ENCODE peak calls at places on chromosomes 7 and 10, in four cellular contexts. O is K562, C is HepG2, H is Panc1. B is an unnamed sample.

GRCh38 chr7:92881091-92881485 is 44.7 kb upstream of the CDK6 start:
- DNase-seq in O (no peak), C (no peak), H (no peak), B (no peak)

GRCh38 chr7:35416568-35416967 is 162.7 kb upstream of the TBX20 start:
- DNase-seq in O (no peak), C (no peak), H (no peak), B (no peak)

GRCh38 chr10:88651131-88651541 is 13.1 kb upstream of the LIPF start:
- DNase-seq in O (no peak), C (no peak), H (peak), B (no peak)

GRCh38 chr10:8511026-8511425 is 456.5 kb downstream of the GATA3 start:
- DNase-seq in O (no peak), C (no peak), H (no peak), B (no peak)

GRCh38 chr7:129989466-129989865 is 36.7 kb upstream of the UBE2H start:
- DNase-seq in O (no peak), C (no peak), H (no peak), B (peak)

GRCh38 chr7:30974605-30975256 is 11.0 kb downstream of the GHRHR start:
- DNase-seq in O (peak), C (peak), H (no peak), B (peak)

GRCh38 chr10:122173337-122173736 is 97.8 kb upstream of the BTBD16 start:
- DNase-seq in O (no peak), C (no peak), H (no peak), B (no peak)

GRCh38 chr7:23685770-23686169 is 5.8 kb downstream of the FAM221A start:
- DNase-seq in O (no peak), C (no peak), H (no peak), B (no peak)

GRCh38 chr10:129959544-129960492 is 4.3 kb downstream of the EBF3 start:
- DNase-seq in O (no peak), C (no peak), H (no peak), B (no peak)

GRCh38 chr10:6729071-6729773 is 149.1 kb upstream of the PRKCQ start:
- DNase-seq in O (no peak), C (no peak), H (no peak), B (no peak)

GRCh38 chr10:14606633-14607032 is 168.1 kb downstream of the FAM107B start:
- DNase-seq in O (no peak), C (no peak), H (no peak), B (no peak)

GRCh38 chr10:110498087-110498981 is 627 bp downstream of the DUSP5 start:
- DNase-seq in O (peak), C (no peak), H (no peak), B (no peak)

GRCh38 chr7:108057951-108058391 is 55.0 kb upstream of the LAMB1 start:
- DNase-seq in O (no peak), C (no peak), H (no peak), B (no peak)

GRCh38 chr7:131096267-131096927 is 231.3 kb upstream of the MKLN1 start:
- DNase-seq in O (no peak), C (peak), H (no peak), B (no peak)

GRCh38 chr10:22259280-22259679 is 41.5 kb upstream of the EBLN1 start:
- DNase-seq in O (no peak), C (no peak), H (no peak), B (no peak)

GRCh38 chr7:33769930-33770329 is 135.4 kb upstream of the BMPER start:
- DNase-seq in O (no peak), C (no peak), H (no peak), B (no peak)

GRCh38 chr10:17675638-17676037 is 31.7 kb downstream of the STAM start:
- DNase-seq in O (peak), C (no peak), H (no peak), B (no peak)

GRCh38 chr7:121954803-121955202 is 81.8 kb downstream of the PTPRZ1 start:
- DNase-seq in O (no peak), C (no peak), H (no peak), B (no peak)

GRCh38 chr10:78614744-78615143 is 454.0 kb upstream of the ZMIZ1 start:
- DNase-seq in O (no peak), C (no peak), H (no peak), B (no peak)

GRCh38 chr10:101301111-101301731 is 52.7 kb upstream of the BTRC start:
- DNase-seq in O (peak), C (peak), H (no peak), B (peak)

GRCh38 chr7:131400833-131401593 is 73.3 kb downstream of the MKLN1 start:
- DNase-seq in O (no peak), C (peak), H (no peak), B (no peak)

GRCh38 chr10:124565565-124566221 is 104.1 kb downstream of the LHPP start:
- DNase-seq in O (peak), C (peak), H (no peak), B (peak)

GRCh38 chr10:34885901-34886300 is 70.8 kb upstream of the PARD3 start:
- DNase-seq in O (no peak), C (no peak), H (no peak), B (no peak)

GRCh38 chr7:35624299-35625186 is 70.4 kb downstream of the HERPUD2 start:
- DNase-seq in O (peak), C (peak), H (peak), B (peak)

GRCh38 chr10:122164815-122165491 is 106.1 kb upstream of the BTBD16 start:
- DNase-seq in O (no peak), C (peak), H (no peak), B (no peak)

GRCh38 chr7:12596225-12596790 is 25.8 kb downstream of the SCIN start:
- DNase-seq in O (no peak), C (no peak), H (no peak), B (no peak)

DNA sequence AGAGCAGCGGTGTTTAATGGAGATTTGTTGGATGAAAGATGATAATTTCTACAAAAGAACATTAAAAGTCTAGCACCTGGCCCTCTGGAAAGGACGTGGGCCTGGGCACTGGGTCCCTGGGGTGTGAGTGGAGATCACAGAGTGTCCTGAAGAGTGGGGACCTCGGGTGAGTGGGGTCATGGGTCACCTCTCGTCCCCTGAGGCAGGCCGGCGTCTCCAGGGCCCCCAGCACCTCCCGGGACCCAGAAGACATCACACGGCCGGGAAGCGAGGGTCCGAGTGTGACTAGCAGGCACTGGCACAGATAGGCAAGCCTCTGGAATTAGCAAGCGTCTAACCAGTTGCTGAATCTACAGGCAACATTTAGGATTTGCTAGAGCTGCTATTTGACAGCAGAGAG is 257.2 kb downstream of the MAD1L1 start:
- DNase-seq in O (no peak), C (no peak), H (no peak), B (no peak)
- TF ChIP-seq TCF7L2 in O (no peak), C (no peak), H (no peak), B (no peak)

DNA sequence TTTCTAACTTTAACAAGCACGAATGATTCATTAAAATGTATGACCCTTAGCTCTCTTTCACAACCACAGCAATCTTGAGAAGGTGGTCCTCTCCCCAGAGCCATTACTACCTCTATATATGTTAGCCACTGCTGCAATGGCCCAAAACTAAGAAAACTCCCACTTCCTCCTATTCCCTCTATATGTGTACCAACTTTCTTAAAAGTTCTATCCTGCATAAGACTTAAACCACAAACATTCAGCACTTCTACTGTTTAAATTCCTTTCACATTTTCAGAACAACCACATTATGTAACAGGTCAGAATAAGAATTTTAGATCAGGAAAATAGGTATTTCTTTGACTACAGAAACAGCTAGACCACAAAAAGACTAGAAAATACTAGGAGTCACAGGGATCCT is 36.2 kb downstream of the WASL start:
- DNase-seq in O (no peak), C (no peak), H (no peak), B (no peak)
- TF ChIP-seq TCF7L2 in O (no peak), C (no peak), H (no peak), B (no peak)

DNA sequence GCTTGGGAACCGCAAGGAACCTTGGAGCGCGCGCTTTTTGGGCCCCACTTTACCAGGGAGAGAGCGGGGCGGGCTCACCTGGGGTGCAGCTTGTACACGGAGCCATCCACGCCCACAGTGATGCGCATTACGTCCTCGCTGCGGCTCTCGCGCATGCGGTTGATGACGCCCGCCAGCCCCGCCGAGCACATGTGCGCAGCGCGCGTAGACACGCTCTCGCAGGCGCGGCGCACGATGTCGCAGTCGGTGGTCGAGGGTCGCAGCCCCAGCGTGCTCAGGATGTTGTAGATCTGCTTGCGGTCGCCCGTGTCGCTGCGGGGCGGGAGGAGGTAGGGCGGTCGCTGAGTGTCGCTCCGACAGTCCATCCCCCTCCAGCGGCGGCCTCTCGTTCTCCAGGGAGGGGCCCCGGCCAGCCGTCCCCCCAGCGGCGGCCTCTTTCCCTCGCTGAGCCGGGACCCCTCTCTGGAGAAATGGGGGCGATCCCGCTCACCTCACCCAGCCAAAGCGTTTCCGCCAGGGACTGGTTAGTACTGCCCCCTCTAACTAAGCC is 4.4 kb upstream of the MYL7 start:
- DNase-seq in O (peak), C (no peak), H (no peak), B (no peak)
- TF ChIP-seq TCF7L2 in O (no peak), C (no peak), H (no peak), B (no peak)

GRCh38 chr10:115005771-115006170 is 67.8 kb downstream of the TRUB1 start:
- DNase-seq in O (no peak), C (no peak), H (no peak), B (no peak)

GRCh38 chr10:115004236-115004862 is 66.4 kb downstream of the TRUB1 start:
- DNase-seq in O (no peak), C (no peak), H (no peak), B (no peak)

GRCh38 chr10:114998993-114999392 is 61.0 kb downstream of the TRUB1 start:
- DNase-seq in O (no peak), C (no peak), H (no peak), B (no peak)

GRCh38 chr10:114996542-114996941 is 58.5 kb downstream of the TRUB1 start:
- DNase-seq in O (no peak), C (no peak), H (no peak), B (no peak)

DNA sequence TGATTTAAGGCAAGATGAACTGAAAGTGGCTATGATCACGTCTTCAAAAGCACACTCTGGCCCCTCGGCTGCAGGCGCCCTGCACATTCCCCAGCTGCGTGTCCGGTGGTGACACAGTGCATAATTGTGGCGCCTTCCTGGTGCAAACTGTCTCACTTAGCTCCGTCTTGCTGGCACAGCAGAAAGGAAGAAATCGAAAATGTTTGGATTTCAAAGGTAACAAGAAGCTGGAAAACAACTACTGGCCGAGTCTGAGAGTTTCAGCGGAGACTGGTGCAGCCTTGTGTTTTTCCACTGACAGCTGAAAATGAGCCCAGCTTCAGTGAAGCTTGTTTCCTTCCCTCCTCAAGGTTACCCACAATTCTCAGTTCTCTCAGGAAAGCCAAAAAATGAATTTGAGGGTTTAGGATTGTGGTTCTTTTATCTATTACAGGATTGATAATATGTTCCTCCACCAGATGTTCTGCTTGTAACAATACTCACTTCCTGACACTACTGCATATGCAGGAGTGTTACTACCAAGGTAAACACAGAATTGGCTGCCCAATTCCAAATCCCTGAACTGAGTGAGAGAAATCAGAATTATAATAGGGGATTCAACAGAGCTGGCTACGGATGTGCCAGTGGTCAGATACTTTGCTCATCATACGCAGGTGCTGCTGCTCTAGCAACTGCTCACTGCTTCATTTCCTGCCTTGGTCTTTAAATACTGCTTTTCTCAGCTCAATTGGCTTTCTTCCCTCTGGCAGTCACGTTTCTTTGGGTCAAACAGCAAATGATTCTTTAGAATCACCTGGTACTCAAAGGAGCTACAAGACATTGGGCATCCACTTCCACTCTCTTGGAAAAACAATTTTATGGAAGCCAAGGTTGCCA is 63.7 kb downstream of the TRUB1 start:
- DNase-seq in O (no peak), C (no peak), H (no peak), B (no peak)
- TF ChIP-seq TCF7L2 in O (no peak), C (no peak), H (no peak), B (no peak)

DNA sequence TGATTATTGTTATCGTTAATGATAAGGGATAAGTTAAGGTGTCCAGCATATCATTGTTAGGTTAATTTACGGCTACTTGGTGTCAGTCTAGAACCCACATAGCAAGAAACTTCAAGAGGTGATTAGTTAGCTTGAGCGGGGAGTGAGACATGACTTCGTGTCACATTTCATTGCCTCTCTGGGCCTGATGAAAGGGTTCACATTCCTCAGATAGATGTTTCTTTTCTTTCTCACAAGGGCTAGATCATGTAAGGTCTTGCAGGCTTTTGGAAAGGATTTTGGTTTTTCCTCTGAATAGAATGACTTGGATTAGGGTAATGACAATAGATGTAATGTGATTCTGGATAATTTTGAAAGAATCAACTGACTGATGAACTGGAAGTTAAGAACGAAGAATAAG is 26.7 kb downstream of the WAC start:
- DNase-seq in O (no peak), C (no peak), H (no peak), B (no peak)
- TF ChIP-seq TCF7L2 in O (no peak), C (no peak), H (no peak), B (no peak)

GRCh38 chr10:86964847-86965190 is 3.5 kb upstream of the ADIRF start:
- DNase-seq in O (no peak), C (no peak), H (no peak), B (no peak)

GRCh38 chr10:86962981-86963310 is 4.5 kb downstream of the SNCG start:
- DNase-seq in O (no peak), C (no peak), H (no peak), B (no peak)

GRCh38 chr10:86966008-86966654 is 2.2 kb upstream of the ADIRF start:
- DNase-seq in O (no peak), C (no peak), H (no peak), B (no peak)

GRCh38 chr10:86963341-86963919 is 4.9 kb upstream of the ADIRF start:
- DNase-seq in O (no peak), C (no peak), H (no peak), B (no peak)

DNA sequence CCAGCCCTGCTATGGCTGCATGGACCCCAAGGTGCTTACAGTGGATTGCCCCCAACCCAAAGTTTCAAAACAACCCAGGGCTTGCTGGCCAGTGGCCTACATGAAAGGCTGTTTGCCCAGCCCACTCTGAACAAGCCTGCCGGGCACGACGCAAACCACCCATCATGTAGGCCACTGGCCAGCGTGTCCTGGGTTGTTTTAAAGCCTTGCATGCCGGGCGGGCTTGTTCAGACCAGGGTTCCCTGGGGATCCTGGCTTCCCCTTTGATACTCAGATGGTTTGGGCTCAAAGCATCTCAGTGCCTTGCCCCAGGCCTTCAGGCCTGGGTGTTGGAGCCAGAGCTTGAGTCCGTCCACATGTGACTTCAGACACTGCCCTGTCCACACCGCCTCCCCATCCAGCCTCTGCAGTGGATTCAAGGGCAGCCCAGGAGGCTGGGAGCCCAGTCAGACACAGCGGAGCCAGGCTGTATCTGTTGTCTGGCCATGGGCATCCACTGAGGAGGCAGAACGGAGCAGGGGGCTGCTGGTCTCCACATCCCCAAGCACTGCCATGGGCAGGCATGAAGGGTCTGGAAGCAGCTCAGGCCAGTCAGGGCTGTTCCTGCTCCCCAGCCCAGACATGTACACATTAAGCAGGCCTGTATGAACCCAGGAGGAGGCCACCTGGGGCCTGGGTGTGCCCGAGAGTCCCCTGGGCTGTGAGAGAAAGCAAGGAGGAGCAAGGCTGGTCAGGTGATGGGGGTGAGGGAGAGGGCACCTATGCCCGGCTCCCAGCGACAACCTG is 4.0 kb upstream of the ADIRF start:
- DNase-seq in O (no peak), C (no peak), H (no peak), B (no peak)
- TF ChIP-seq TCF7L2 in O (no peak), C (no peak), H (no peak), B (no peak)

GRCh38 chr7:20647908-20648776 is 32.7 kb downstream of the ABCB5 start:
- DNase-seq in O (peak), C (peak), H (peak), B (peak)
- TF ChIP-seq TCF7L2 in O (no peak), C (no peak), H (no peak), B (no peak)

B was measured in HCT116.